ENCODE peak calls at places on chromosomes 12 and 14, in eight cellular contexts. E, Q, S, A, P, Z, U and O are unnamed samples.
A peak's percentile ranks its signal among the peaks of the same experiment; 100 is the strongest.

GRCh38 chr12:64826234-64826633 is 1.8 kb downstream of the TBC1D30 start:
- DNase-seq in P (no peak), A (no peak), E (peak; percentile 18), U (peak; percentile 71), Z (peak; percentile 70), S (peak; percentile 53), Q (peak; percentile 38), O (peak; percentile 64)

GRCh38 chr14:76313303-76313702 is 62.6 kb upstream of the ESRRB start:
- DNase-seq in A (no peak), P (no peak), E (no peak), Q (no peak), Z (no peak), S (no peak), U (no peak), O (no peak)

GRCh38 chr12:57160021-57160420 is 12.6 kb upstream of the LRP1-AS start:
- DNase-seq in Q (no peak), A (no peak), U (no peak), E (no peak), S (no peak), Z (no peak), P (no peak), O (no peak)

GRCh38 chr12:127550271-127550670 is 716.7 kb upstream of the TMEM132C start:
- DNase-seq in U (no peak), Q (no peak), A (no peak), E (no peak), P (peak; percentile 32), Z (no peak), S (no peak), O (no peak)

GRCh38 chr14:52078093-52078492 is 9.2 kb upstream of the NID2 start:
- DNase-seq in S (peak; percentile 78), P (no peak), U (no peak), Q (no peak), A (no peak), Z (no peak), E (no peak), O (no peak)

GRCh38 chr14:42004321-42004720 is 397.6 kb downstream of the LRFN5 start:
- DNase-seq in S (no peak), E (no peak), A (no peak), U (no peak), Q (no peak), Z (no peak), P (no peak), O (no peak)

GRCh38 chr14:73945159-73945670 is 4.7 kb downstream of the FAM161B start:
- DNase-seq in S (no peak), Z (no peak), A (no peak), U (no peak), Q (no peak), P (no peak), E (no peak), O (no peak)

GRCh38 chr12:93722757-93723567 is 45.8 kb downstream of the CRADD start:
- DNase-seq in U (no peak), Q (no peak), P (no peak), E (no peak), S (no peak), Z (no peak), A (no peak), O (no peak)

GRCh38 chr12:107393043-107393725 is 292.4 kb upstream of the PWP1 start:
- DNase-seq in A (no peak), Z (no peak), E (no peak), P (no peak), Q (no peak), U (no peak), S (no peak), O (no peak)

GRCh38 chr12:50188280-50188781 is 21.2 kb upstream of the CERS5 start:
- DNase-seq in P (no peak), A (no peak), E (no peak), U (no peak), S (peak; percentile 68), Z (no peak), Q (no peak), O (no peak)

GRCh38 chr14:96268426-96269358 is 12.7 kb downstream of the BDKRB1 start:
- DNase-seq in A (no peak), Z (no peak), U (peak; percentile 70), P (peak; percentile 87), S (peak; percentile 98), E (no peak), Q (no peak), O (no peak)

GRCh38 chr14:68810173-68811153 is 17.6 kb upstream of the ZFP36L1 start:
- DNase-seq in E (no peak), S (no peak), P (no peak), U (no peak), Z (no peak), A (no peak), Q (no peak), O (no peak)

GRCh38 chr14:106874365-106874764 is 1348.0 kb downstream of the TMEM121 start:
- DNase-seq in P (no peak), S (no peak), Z (no peak), E (no peak), Q (no peak), U (no peak), A (no peak), O (peak; percentile 24)

GRCh38 chr14:99137913-99138571 is 134.0 kb downstream of the BCL11B start:
- DNase-seq in Z (no peak), P (no peak), Q (peak; percentile 2), S (no peak), A (no peak), E (no peak), U (no peak), O (no peak)

GRCh38 chr12:53094394-53094787 is 3.1 kb upstream of the IGFBP6 start:
- DNase-seq in E (no peak), P (no peak), A (no peak), Z (no peak), S (no peak), U (no peak), Q (no peak), O (no peak)

GRCh38 chr12:49946497-49946896 is 4.0 kb upstream of the AQP2 start:
- DNase-seq in S (no peak), U (no peak), A (no peak), Z (no peak), Q (no peak), E (no peak), P (no peak), O (no peak)

GRCh38 chr12:125639826-125640225 is 574.6 kb downstream of the AACS start:
- DNase-seq in A (no peak), S (no peak), P (no peak), E (no peak), Q (no peak), Z (no peak), U (no peak), O (no peak)

GRCh38 chr12:574475-575128 is 88.6 kb downstream of the NINJ2 start:
- DNase-seq in P (no peak), S (no peak), E (no peak), Z (no peak), A (no peak), Q (no peak), U (no peak), O (no peak)

GRCh38 chr14:92552066-92552465 is 38.5 kb downstream of the RIN3 start:
- DNase-seq in P (no peak), S (no peak), A (no peak), E (no peak), Z (no peak), U (no peak), Q (peak; percentile 17), O (no peak)

GRCh38 chr12:95607642-95608041 is 56.4 kb upstream of the USP44 start:
- DNase-seq in P (no peak), Z (no peak), E (no peak), U (no peak), A (no peak), S (no peak), Q (no peak), O (no peak)

GRCh38 chr14:90419200-90419599 is 22.4 kb downstream of the CALM1 start:
- DNase-seq in Z (peak; percentile 27), Q (no peak), U (peak; percentile 93), S (peak; percentile 92), E (peak; percentile 56), P (peak; percentile 79), A (peak; percentile 82), O (no peak)